ENCODE peak calls at places on chromosomes 5 and 9, in four cellular contexts. One of them, this sample, is unnamed.

GRCh38 chr5:139903805-139904565 is 108.4 kb downstream of the PSD2 start:
- DNase-seq in GM12878: no peak
- DNase-seq in HL-60: no peak
- DNase-seq in K562: no peak
- DNase-seq in this sample: peak; percentile 78

GRCh38 chr9:109254317-109254716 is 66.5 kb downstream of the EPB41L4B start:
- DNase-seq in GM12878: no peak
- DNase-seq in HL-60: no peak
- DNase-seq in K562: no peak
- DNase-seq in this sample: no peak

GRCh38 chr9:92706218-92706940 is 36.4 kb upstream of the IPPK start:
- DNase-seq in GM12878: no peak
- DNase-seq in HL-60: peak; percentile 46
- DNase-seq in K562: peak; percentile 47
- DNase-seq in this sample: no peak

GRCh38 chr9:35909687-35910612 is 660 bp downstream of the SPAAR start:
- DNase-seq in GM12878: no peak
- DNase-seq in HL-60: no peak
- DNase-seq in K562: no peak
- DNase-seq in this sample: no peak

GRCh38 chr5:343461-344401 is 22.2 kb downstream of the AHRR start:
- DNase-seq in GM12878: no peak
- DNase-seq in HL-60: peak; percentile 62
- DNase-seq in K562: peak; percentile 21
- DNase-seq in this sample: peak; percentile 72

GRCh38 chr9:100425758-100426157 is 1.2 kb upstream of the MSANTD3 start:
- DNase-seq in GM12878: no peak
- DNase-seq in HL-60: no peak
- DNase-seq in K562: no peak
- DNase-seq in this sample: no peak

GRCh38 chr9:35691325-35691631 is 1.6 kb upstream of the TPM2 start:
- DNase-seq in GM12878: no peak
- DNase-seq in HL-60: peak; percentile 25
- DNase-seq in K562: no peak
- DNase-seq in this sample: no peak

GRCh38 chr9:106921341-106921899 is 58.5 kb downstream of the ZNF462 start:
- DNase-seq in GM12878: no peak
- DNase-seq in HL-60: no peak
- DNase-seq in K562: peak; percentile 50
- DNase-seq in this sample: no peak

GRCh38 chr9:110089681-110090370 is 118.1 kb downstream of the C9orf152 start:
- DNase-seq in GM12878: no peak
- DNase-seq in HL-60: no peak
- DNase-seq in K562: no peak
- DNase-seq in this sample: no peak

GRCh38 chr9:129910628-129911567 is 75.6 kb downstream of the USP20 start:
- DNase-seq in GM12878: no peak
- DNase-seq in HL-60: peak; percentile 28
- DNase-seq in K562: peak; percentile 94
- DNase-seq in this sample: no peak

GRCh38 chr5:5220896-5221295 is 80.8 kb downstream of the ADAMTS16 start:
- DNase-seq in GM12878: no peak
- DNase-seq in HL-60: no peak
- DNase-seq in K562: no peak
- DNase-seq in this sample: no peak

GRCh38 chr5:75466317-75466716 is 45.1 kb downstream of the CERT1 start:
- DNase-seq in GM12878: no peak
- DNase-seq in HL-60: no peak
- DNase-seq in K562: no peak
- DNase-seq in this sample: no peak

GRCh38 chr9:127278372-127278771 is 13.8 kb downstream of the GARNL3 start:
- DNase-seq in GM12878: no peak
- DNase-seq in HL-60: no peak
- DNase-seq in K562: no peak
- DNase-seq in this sample: no peak

GRCh38 chr9:134167530-134167931 is 3.2 kb upstream of the RNU6ATAC start:
- DNase-seq in GM12878: no peak
- DNase-seq in HL-60: no peak
- DNase-seq in K562: no peak
- DNase-seq in this sample: no peak

GRCh38 chr9:77177894-77178794 is 810 bp downstream of the VPS13A start:
- DNase-seq in GM12878: no peak
- DNase-seq in HL-60: peak; percentile 54
- DNase-seq in K562: peak; percentile 49
- DNase-seq in this sample: peak; percentile 39

GRCh38 chr9:114911167-114911821 is 19.1 kb downstream of the TNFSF8 start:
- DNase-seq in GM12878: no peak
- DNase-seq in HL-60: no peak
- DNase-seq in K562: peak; percentile 31
- DNase-seq in this sample: no peak

GRCh38 chr5:87944553-87945320 is 323.9 kb downstream of the TMEM161B start:
- DNase-seq in GM12878: no peak
- DNase-seq in HL-60: no peak
- DNase-seq in K562: no peak
- DNase-seq in this sample: no peak

GRCh38 chr9:123586140-123586735 is 230.2 kb downstream of the CRB2 start:
- DNase-seq in GM12878: no peak
- DNase-seq in HL-60: no peak
- DNase-seq in K562: no peak
- DNase-seq in this sample: no peak

GRCh38 chr5:145681686-145682085 is 153.5 kb downstream of the PRELID2 start:
- DNase-seq in GM12878: peak; percentile 32
- DNase-seq in HL-60: peak; percentile 68
- DNase-seq in K562: peak; percentile 80
- DNase-seq in this sample: peak; percentile 14

GRCh38 chr5:154220625-154221024 is 30.1 kb downstream of the GALNT10 start:
- DNase-seq in GM12878: no peak
- DNase-seq in HL-60: no peak
- DNase-seq in K562: no peak
- DNase-seq in this sample: no peak

GRCh38 chr9:94946256-94946655 is 219.8 kb downstream of the AOPEP start:
- DNase-seq in GM12878: no peak
- DNase-seq in HL-60: no peak
- DNase-seq in K562: no peak
- DNase-seq in this sample: no peak

GRCh38 chr5:72363146-72363802 is 43.1 kb downstream of the PTCD2 start:
- DNase-seq in GM12878: no peak
- DNase-seq in HL-60: no peak
- DNase-seq in K562: no peak
- DNase-seq in this sample: no peak

GRCh38 chr5:55220433-55221185 is 6.5 kb downstream of the MCIDAS start:
- DNase-seq in GM12878: no peak
- DNase-seq in HL-60: no peak
- DNase-seq in K562: no peak
- DNase-seq in this sample: no peak

GRCh38 chr9:90014421-90014820 is 409.6 kb downstream of the GADD45G start:
- DNase-seq in GM12878: no peak
- DNase-seq in HL-60: no peak
- DNase-seq in K562: no peak
- DNase-seq in this sample: no peak

GRCh38 chr9:115739096-115739875 is 414.3 kb upstream of the PAPPA start:
- DNase-seq in GM12878: no peak
- DNase-seq in HL-60: no peak
- DNase-seq in K562: no peak
- DNase-seq in this sample: no peak

GRCh38 chr5:14187660-14188059 is 44.5 kb downstream of the TRIO start:
- DNase-seq in GM12878: no peak
- DNase-seq in HL-60: no peak
- DNase-seq in K562: no peak
- DNase-seq in this sample: no peak

GRCh38 chr5:172283020-172283861 is at the start of gene UBTD2:
- DNase-seq in GM12878: no peak
- DNase-seq in HL-60: peak; percentile 71
- DNase-seq in K562: peak; percentile 70
- DNase-seq in this sample: peak; percentile 79

GRCh38 chr5:95280692-95281091 is 4.2 kb downstream of the MCTP1 start:
- DNase-seq in GM12878: no peak
- DNase-seq in HL-60: no peak
- DNase-seq in K562: no peak
- DNase-seq in this sample: no peak

DNA sequence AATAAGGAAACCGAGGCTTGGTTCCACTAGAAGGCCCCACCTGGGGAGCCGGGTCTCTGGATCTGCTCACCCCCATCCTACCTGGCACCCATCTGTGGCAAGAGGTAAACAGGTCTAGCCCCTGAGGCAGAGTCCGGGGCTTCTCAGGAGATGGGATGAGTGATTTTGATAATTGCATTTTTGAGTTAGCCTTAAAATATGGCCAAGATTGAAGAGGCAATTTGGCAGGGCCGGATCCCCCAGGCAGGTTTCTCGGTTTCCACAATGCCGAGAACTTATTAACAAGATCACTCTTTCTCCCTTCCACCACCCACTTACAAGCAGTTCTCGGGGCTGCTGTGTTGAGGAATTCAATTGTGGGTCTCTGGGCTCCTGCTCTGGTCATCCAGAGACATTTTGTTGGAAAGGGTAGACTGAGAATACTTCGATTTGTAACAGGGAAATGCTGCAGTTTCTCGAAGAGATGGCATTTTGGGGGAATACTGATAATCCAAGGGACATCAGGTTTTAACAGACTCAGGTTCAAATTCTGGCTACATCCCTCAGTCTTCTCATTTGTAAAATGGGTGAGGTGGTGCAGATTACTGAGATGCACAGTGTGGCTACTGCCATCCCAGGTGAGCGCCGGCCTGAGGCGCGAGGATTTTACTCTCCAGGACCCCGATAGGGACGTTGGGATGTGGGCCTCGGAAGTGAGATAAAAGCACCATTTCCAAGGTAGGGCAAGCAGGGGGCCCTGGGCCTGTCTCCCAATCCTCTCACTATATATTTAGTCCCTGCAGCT is 194.2 kb downstream of the CDK5RAP2 start:
- DNase-seq in GM12878: no peak
- DNase-seq in HL-60: no peak
- DNase-seq in K562: no peak
- DNase-seq in this sample: no peak
- TF ChIP-seq SPI1 in GM12878: no peak
- TF ChIP-seq SPI1 in HL-60: no peak
- TF ChIP-seq SPI1 in K562: no peak
- TF ChIP-seq SPI1 in this sample: no peak

GRCh38 chr9:121698627-121699270 is 47.3 kb downstream of the DAB2IP start:
- DNase-seq in GM12878: no peak
- DNase-seq in HL-60: no peak
- DNase-seq in K562: no peak
- DNase-seq in this sample: peak; percentile 50

GRCh38 chr9:121699271-121700164 is 48.1 kb downstream of the DAB2IP start:
- DNase-seq in GM12878: no peak
- DNase-seq in HL-60: peak; percentile 71
- DNase-seq in K562: no peak
- DNase-seq in this sample: peak; percentile 62

GRCh38 chr9:121700831-121701419 is 49.5 kb downstream of the DAB2IP start:
- DNase-seq in GM12878: no peak
- DNase-seq in HL-60: no peak
- DNase-seq in K562: no peak
- DNase-seq in this sample: no peak

GRCh38 chr9:121701736-121702261 is 50.4 kb downstream of the DAB2IP start:
- DNase-seq in GM12878: no peak
- DNase-seq in HL-60: no peak
- DNase-seq in K562: no peak
- DNase-seq in this sample: no peak

GRCh38 chr9:121700165-121700830 is 48.9 kb downstream of the DAB2IP start:
- DNase-seq in GM12878: no peak
- DNase-seq in HL-60: no peak
- DNase-seq in K562: no peak
- DNase-seq in this sample: no peak
- TF ChIP-seq POLR2AphosphoS5 in GM12878: no peak
- TF ChIP-seq POLR2AphosphoS5 in HL-60: no peak
- TF ChIP-seq POLR2AphosphoS5 in K562: no peak
- TF ChIP-seq POLR2AphosphoS5 in this sample: no peak

DNA sequence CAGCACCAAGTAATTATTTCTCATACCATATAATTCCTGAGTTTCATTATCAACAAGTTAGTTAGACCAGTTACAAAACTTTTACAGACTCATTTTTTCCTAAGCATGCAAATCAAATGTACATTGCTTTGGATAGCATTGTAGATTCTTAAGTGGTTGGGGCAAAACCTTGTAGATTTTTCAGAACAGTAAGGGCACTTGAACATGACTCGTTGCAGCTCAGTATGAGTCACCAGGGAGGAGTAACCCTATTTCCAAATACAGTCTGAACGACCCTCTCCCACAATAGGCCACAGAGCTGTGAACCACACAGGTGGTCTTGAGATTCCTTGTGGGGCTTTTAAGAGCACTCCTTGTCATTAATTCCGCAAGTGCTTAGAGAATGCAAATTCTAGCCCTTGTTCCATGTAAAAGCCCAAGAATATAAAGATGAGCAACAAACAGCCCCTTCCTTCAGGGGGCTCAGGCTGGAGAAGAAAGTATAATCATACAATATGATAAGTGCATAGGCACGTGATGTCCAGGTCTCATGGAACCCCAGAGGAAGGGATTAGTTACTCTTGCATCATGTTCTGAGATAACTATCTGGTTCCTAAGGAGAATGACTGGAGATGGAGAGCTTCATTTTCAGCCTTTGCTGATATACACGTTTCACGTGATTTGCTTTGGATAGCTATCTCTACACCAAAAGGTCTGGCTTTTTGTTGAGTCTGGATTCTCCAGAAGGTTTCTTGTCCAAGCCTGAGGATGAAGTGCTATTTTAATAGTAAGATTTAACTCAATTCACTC is 295.7 kb downstream of the KCNN2 start:
- DNase-seq in GM12878: no peak
- DNase-seq in HL-60: no peak
- DNase-seq in K562: no peak
- DNase-seq in this sample: no peak
- TF ChIP-seq SPI1 in GM12878: no peak
- TF ChIP-seq SPI1 in HL-60: no peak
- TF ChIP-seq SPI1 in K562: no peak
- TF ChIP-seq SPI1 in this sample: no peak

GRCh38 chr5:32107291-32107690 is 66.8 kb downstream of the GOLPH3 start:
- DNase-seq in GM12878: no peak
- DNase-seq in HL-60: no peak
- DNase-seq in K562: no peak
- DNase-seq in this sample: no peak

GRCh38 chr5:32109236-32109635 is 64.9 kb downstream of the GOLPH3 start:
- DNase-seq in GM12878: no peak
- DNase-seq in HL-60: no peak
- DNase-seq in K562: no peak
- DNase-seq in this sample: no peak

GRCh38 chr5:32110081-32110696 is 63.9 kb downstream of the GOLPH3 start:
- DNase-seq in GM12878: no peak
- DNase-seq in HL-60: no peak
- DNase-seq in K562: no peak
- DNase-seq in this sample: no peak

GRCh38 chr5:32103521-32103920 is 70.6 kb downstream of the GOLPH3 start:
- DNase-seq in GM12878: no peak
- DNase-seq in HL-60: no peak
- DNase-seq in K562: no peak
- DNase-seq in this sample: no peak

DNA sequence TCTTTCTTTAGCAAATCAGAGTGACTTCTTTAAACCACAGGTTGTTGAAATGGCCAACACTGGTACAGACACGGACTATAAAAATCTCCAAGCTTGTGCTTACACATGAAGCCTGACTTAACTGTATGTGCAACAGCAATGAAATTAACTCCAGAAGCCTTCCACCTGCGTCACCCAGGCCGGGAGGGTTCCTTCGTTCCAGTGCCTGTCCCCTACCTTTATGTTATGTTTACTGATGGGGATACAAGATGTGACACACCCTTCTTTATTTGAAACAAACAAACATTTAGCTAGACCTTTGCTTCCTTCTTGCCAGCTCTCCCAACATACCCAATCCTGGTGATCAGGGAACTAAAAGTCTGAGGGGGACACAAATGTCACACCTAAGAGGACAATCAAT is 66.0 kb downstream of the GOLPH3 start:
- DNase-seq in GM12878: no peak
- DNase-seq in HL-60: no peak
- DNase-seq in K562: no peak
- DNase-seq in this sample: no peak
- TF ChIP-seq POLR2AphosphoS5 in GM12878: no peak
- TF ChIP-seq POLR2AphosphoS5 in HL-60: no peak
- TF ChIP-seq POLR2AphosphoS5 in K562: no peak
- TF ChIP-seq POLR2AphosphoS5 in this sample: no peak

This sample was measured in GM12891.